ENCODE peak calls at places on chromosomes 3 and 15, in ten cellular contexts. One of them, this sample, is unnamed.

GRCh38 chr3:168094580-168094876 is 1.2 kb downstream of the GOLIM4 start:
- DNase-seq in NCI-H1105: no peak
- DNase-seq in HFFc6: no peak
- DNase-seq in right atrium auricular region: no peak
- DNase-seq in H54: no peak
- DNase-seq in breast epithelium: peak; percentile 26
- DNase-seq in HTR-8/SVneo: no peak
- DNase-seq in pancreas: no peak
- DNase-seq in NCI-H69: no peak
- DNase-seq in brain microvascular endothelial cell: no peak
- DNase-seq in this sample: peak; percentile 85

GRCh38 chr3:29181872-29182271 is 99.0 kb upstream of the RBMS3 start:
- DNase-seq in NCI-H1105: no peak
- DNase-seq in HFFc6: no peak
- DNase-seq in right atrium auricular region: no peak
- DNase-seq in H54: no peak
- DNase-seq in breast epithelium: no peak
- DNase-seq in HTR-8/SVneo: no peak
- DNase-seq in pancreas: no peak
- DNase-seq in NCI-H69: no peak
- DNase-seq in brain microvascular endothelial cell: no peak
- DNase-seq in this sample: no peak

GRCh38 chr3:51110586-51110985 is 274.5 kb upstream of the MANF start:
- DNase-seq in NCI-H1105: no peak
- DNase-seq in HFFc6: no peak
- DNase-seq in right atrium auricular region: no peak
- DNase-seq in H54: no peak
- DNase-seq in breast epithelium: no peak
- DNase-seq in HTR-8/SVneo: no peak
- DNase-seq in pancreas: no peak
- DNase-seq in NCI-H69: no peak
- DNase-seq in brain microvascular endothelial cell: no peak
- DNase-seq in this sample: no peak

GRCh38 chr3:18725668-18726407 is 300.7 kb upstream of the SATB1 start:
- DNase-seq in NCI-H1105: no peak
- DNase-seq in HFFc6: no peak
- DNase-seq in right atrium auricular region: no peak
- DNase-seq in H54: no peak
- DNase-seq in breast epithelium: no peak
- DNase-seq in HTR-8/SVneo: no peak
- DNase-seq in pancreas: no peak
- DNase-seq in NCI-H69: no peak
- DNase-seq in brain microvascular endothelial cell: no peak
- DNase-seq in this sample: no peak

GRCh38 chr15:68783226-68784054 is 37.3 kb downstream of the ANP32A start:
- DNase-seq in NCI-H1105: no peak
- DNase-seq in HFFc6: no peak
- DNase-seq in right atrium auricular region: no peak
- DNase-seq in H54: no peak
- DNase-seq in breast epithelium: no peak
- DNase-seq in HTR-8/SVneo: no peak
- DNase-seq in pancreas: no peak
- DNase-seq in NCI-H69: peak; percentile 38
- DNase-seq in brain microvascular endothelial cell: no peak
- DNase-seq in this sample: no peak

GRCh38 chr15:98875309-98875708 is 132.3 kb downstream of the PGPEP1L start:
- DNase-seq in NCI-H1105: no peak
- DNase-seq in HFFc6: peak; percentile 13
- DNase-seq in right atrium auricular region: no peak
- DNase-seq in H54: no peak
- DNase-seq in breast epithelium: no peak
- DNase-seq in HTR-8/SVneo: no peak
- DNase-seq in pancreas: no peak
- DNase-seq in NCI-H69: no peak
- DNase-seq in brain microvascular endothelial cell: no peak
- DNase-seq in this sample: no peak

GRCh38 chr3:101936419-101937331 is 87.4 kb downstream of the NFKBIZ start:
- DNase-seq in NCI-H1105: no peak
- DNase-seq in HFFc6: peak; percentile 83
- DNase-seq in right atrium auricular region: no peak
- DNase-seq in H54: peak; percentile 50
- DNase-seq in breast epithelium: no peak
- DNase-seq in HTR-8/SVneo: peak; percentile 67
- DNase-seq in pancreas: no peak
- DNase-seq in NCI-H69: no peak
- DNase-seq in brain microvascular endothelial cell: peak; percentile 68
- DNase-seq in this sample: no peak

GRCh38 chr3:128649264-128649663 is 1.4 kb downstream of the RPN1 start:
- DNase-seq in NCI-H1105: no peak
- DNase-seq in HFFc6: no peak
- DNase-seq in right atrium auricular region: no peak
- DNase-seq in H54: no peak
- DNase-seq in breast epithelium: no peak
- DNase-seq in HTR-8/SVneo: no peak
- DNase-seq in pancreas: no peak
- DNase-seq in NCI-H69: peak; percentile 28
- DNase-seq in brain microvascular endothelial cell: no peak
- DNase-seq in this sample: no peak

GRCh38 chr15:57522148-57522547 is 69.6 kb upstream of the MYZAP start:
- DNase-seq in NCI-H1105: no peak
- DNase-seq in HFFc6: no peak
- DNase-seq in right atrium auricular region: no peak
- DNase-seq in H54: no peak
- DNase-seq in breast epithelium: no peak
- DNase-seq in HTR-8/SVneo: no peak
- DNase-seq in pancreas: no peak
- DNase-seq in NCI-H69: peak; percentile 80
- DNase-seq in brain microvascular endothelial cell: no peak
- DNase-seq in this sample: no peak

GRCh38 chr15:39774688-39775267 is 7.9 kb downstream of the FSIP1 start:
- DNase-seq in NCI-H1105: no peak
- DNase-seq in HFFc6: no peak
- DNase-seq in right atrium auricular region: no peak
- DNase-seq in H54: no peak
- DNase-seq in breast epithelium: no peak
- DNase-seq in HTR-8/SVneo: no peak
- DNase-seq in pancreas: no peak
- DNase-seq in NCI-H69: no peak
- DNase-seq in brain microvascular endothelial cell: no peak
- DNase-seq in this sample: no peak

GRCh38 chr3:56796202-56796601 is 5.5 kb downstream of the ARHGEF3 start:
- DNase-seq in NCI-H1105: no peak
- DNase-seq in HFFc6: peak; percentile 52
- DNase-seq in right atrium auricular region: no peak
- DNase-seq in H54: peak; percentile 19
- DNase-seq in breast epithelium: no peak
- DNase-seq in HTR-8/SVneo: no peak
- DNase-seq in pancreas: peak; percentile 53
- DNase-seq in NCI-H69: no peak
- DNase-seq in brain microvascular endothelial cell: peak; percentile 69
- DNase-seq in this sample: no peak

GRCh38 chr15:33636234-33636633 is 325.5 kb downstream of the RYR3 start:
- DNase-seq in NCI-H1105: no peak
- DNase-seq in HFFc6: no peak
- DNase-seq in right atrium auricular region: no peak
- DNase-seq in H54: no peak
- DNase-seq in breast epithelium: no peak
- DNase-seq in HTR-8/SVneo: no peak
- DNase-seq in pancreas: no peak
- DNase-seq in NCI-H69: no peak
- DNase-seq in brain microvascular endothelial cell: no peak
- DNase-seq in this sample: no peak

GRCh38 chr3:48543271-48543866 is 13.2 kb downstream of the PFKFB4 start:
- DNase-seq in NCI-H1105: no peak
- DNase-seq in HFFc6: no peak
- DNase-seq in right atrium auricular region: peak; percentile 67
- DNase-seq in H54: no peak
- DNase-seq in breast epithelium: peak; percentile 55
- DNase-seq in HTR-8/SVneo: no peak
- DNase-seq in pancreas: no peak
- DNase-seq in NCI-H69: peak; percentile 57
- DNase-seq in brain microvascular endothelial cell: no peak
- DNase-seq in this sample: no peak

GRCh38 chr3:183818706-183819624 is 6.4 kb downstream of the MAP6D1 start:
- DNase-seq in NCI-H1105: no peak
- DNase-seq in HFFc6: no peak
- DNase-seq in right atrium auricular region: no peak
- DNase-seq in H54: no peak
- DNase-seq in breast epithelium: no peak
- DNase-seq in HTR-8/SVneo: no peak
- DNase-seq in pancreas: no peak
- DNase-seq in NCI-H69: no peak
- DNase-seq in brain microvascular endothelial cell: no peak
- DNase-seq in this sample: no peak

GRCh38 chr3:80232760-80233159 is 465.0 kb upstream of the ROBO1 start:
- DNase-seq in NCI-H1105: no peak
- DNase-seq in HFFc6: no peak
- DNase-seq in right atrium auricular region: no peak
- DNase-seq in H54: no peak
- DNase-seq in breast epithelium: no peak
- DNase-seq in HTR-8/SVneo: peak; percentile 3
- DNase-seq in pancreas: no peak
- DNase-seq in NCI-H69: peak; percentile 81
- DNase-seq in brain microvascular endothelial cell: peak; percentile 97
- DNase-seq in this sample: no peak

GRCh38 chr3:37779289-37780152 is 82.2 kb upstream of the CTDSPL start:
- DNase-seq in NCI-H1105: peak; percentile 16
- DNase-seq in HFFc6: peak; percentile 61
- DNase-seq in right atrium auricular region: no peak
- DNase-seq in H54: peak; percentile 50
- DNase-seq in breast epithelium: no peak
- DNase-seq in HTR-8/SVneo: peak; percentile 59
- DNase-seq in pancreas: peak; percentile 40
- DNase-seq in NCI-H69: peak; percentile 66
- DNase-seq in brain microvascular endothelial cell: peak; percentile 51
- DNase-seq in this sample: no peak

GRCh38 chr3:69012836-69013255 is 638 bp downstream of the EOGT start:
- DNase-seq in NCI-H1105: no peak
- DNase-seq in HFFc6: peak; percentile 23
- DNase-seq in right atrium auricular region: no peak
- DNase-seq in H54: peak; percentile 57
- DNase-seq in breast epithelium: no peak
- DNase-seq in HTR-8/SVneo: peak; percentile 67
- DNase-seq in pancreas: peak; percentile 43
- DNase-seq in NCI-H69: no peak
- DNase-seq in brain microvascular endothelial cell: peak; percentile 25
- DNase-seq in this sample: no peak

GRCh38 chr3:58568572-58569286 is 8.5 kb downstream of the FAM107A start:
- DNase-seq in NCI-H1105: no peak
- DNase-seq in HFFc6: peak; percentile 64
- DNase-seq in right atrium auricular region: peak; percentile 92
- DNase-seq in H54: peak; percentile 35
- DNase-seq in breast epithelium: peak; percentile 63
- DNase-seq in HTR-8/SVneo: peak; percentile 65
- DNase-seq in pancreas: peak; percentile 60
- DNase-seq in NCI-H69: peak; percentile 53
- DNase-seq in brain microvascular endothelial cell: peak; percentile 79
- DNase-seq in this sample: peak; percentile 93

GRCh38 chr3:63607716-63608115 is 44.8 kb upstream of the SNTN start:
- DNase-seq in NCI-H1105: no peak
- DNase-seq in HFFc6: no peak
- DNase-seq in right atrium auricular region: no peak
- DNase-seq in H54: no peak
- DNase-seq in breast epithelium: no peak
- DNase-seq in HTR-8/SVneo: no peak
- DNase-seq in pancreas: no peak
- DNase-seq in NCI-H69: peak; percentile 55
- DNase-seq in brain microvascular endothelial cell: no peak
- DNase-seq in this sample: no peak

GRCh38 chr3:180199396-180199795 is 162.7 kb upstream of the PEX5L start:
- DNase-seq in NCI-H1105: no peak
- DNase-seq in HFFc6: no peak
- DNase-seq in right atrium auricular region: no peak
- DNase-seq in H54: no peak
- DNase-seq in breast epithelium: no peak
- DNase-seq in HTR-8/SVneo: no peak
- DNase-seq in pancreas: no peak
- DNase-seq in NCI-H69: peak; percentile 61
- DNase-seq in brain microvascular endothelial cell: no peak
- DNase-seq in this sample: no peak

GRCh38 chr3:32307591-32307990 is 69.1 kb downstream of the CMTM8 start:
- DNase-seq in NCI-H1105: no peak
- DNase-seq in HFFc6: no peak
- DNase-seq in right atrium auricular region: no peak
- DNase-seq in H54: no peak
- DNase-seq in breast epithelium: no peak
- DNase-seq in HTR-8/SVneo: no peak
- DNase-seq in pancreas: no peak
- DNase-seq in NCI-H69: no peak
- DNase-seq in brain microvascular endothelial cell: no peak
- DNase-seq in this sample: no peak

GRCh38 chr3:45693941-45694521 is 4.8 kb downstream of the SACM1L start:
- DNase-seq in NCI-H1105: no peak
- DNase-seq in HFFc6: no peak
- DNase-seq in right atrium auricular region: no peak
- DNase-seq in H54: no peak
- DNase-seq in breast epithelium: no peak
- DNase-seq in HTR-8/SVneo: peak; percentile 3
- DNase-seq in pancreas: no peak
- DNase-seq in NCI-H69: no peak
- DNase-seq in brain microvascular endothelial cell: no peak
- DNase-seq in this sample: no peak

GRCh38 chr3:194203482-194204035 is 67.6 kb downstream of the HES1 start:
- DNase-seq in NCI-H1105: no peak
- DNase-seq in HFFc6: no peak
- DNase-seq in right atrium auricular region: no peak
- DNase-seq in H54: no peak
- DNase-seq in breast epithelium: no peak
- DNase-seq in HTR-8/SVneo: no peak
- DNase-seq in pancreas: no peak
- DNase-seq in NCI-H69: peak; percentile 38
- DNase-seq in brain microvascular endothelial cell: no peak
- DNase-seq in this sample: no peak

GRCh38 chr3:42520906-42521305 is 18.5 kb downstream of the VIPR1 start:
- DNase-seq in NCI-H1105: no peak
- DNase-seq in HFFc6: no peak
- DNase-seq in right atrium auricular region: no peak
- DNase-seq in H54: no peak
- DNase-seq in breast epithelium: no peak
- DNase-seq in HTR-8/SVneo: no peak
- DNase-seq in pancreas: no peak
- DNase-seq in NCI-H69: no peak
- DNase-seq in brain microvascular endothelial cell: no peak
- DNase-seq in this sample: no peak

GRCh38 chr3:131553495-131554247 is 50.9 kb upstream of the MRPL3 start:
- DNase-seq in NCI-H1105: no peak
- DNase-seq in HFFc6: no peak
- DNase-seq in right atrium auricular region: no peak
- DNase-seq in H54: no peak
- DNase-seq in breast epithelium: no peak
- DNase-seq in HTR-8/SVneo: no peak
- DNase-seq in pancreas: no peak
- DNase-seq in NCI-H69: no peak
- DNase-seq in brain microvascular endothelial cell: no peak
- DNase-seq in this sample: no peak

GRCh38 chr3:53243165-53243564 is 12.7 kb downstream of the TKT start:
- DNase-seq in NCI-H1105: no peak
- DNase-seq in HFFc6: peak; percentile 87
- DNase-seq in right atrium auricular region: no peak
- DNase-seq in H54: no peak
- DNase-seq in breast epithelium: no peak
- DNase-seq in HTR-8/SVneo: no peak
- DNase-seq in pancreas: no peak
- DNase-seq in NCI-H69: peak; percentile 88
- DNase-seq in brain microvascular endothelial cell: peak; percentile 53
- DNase-seq in this sample: peak; percentile 93

GRCh38 chr3:151037746-151038145 is 47.7 kb upstream of the MED12L start:
- DNase-seq in NCI-H1105: no peak
- DNase-seq in HFFc6: peak; percentile 89
- DNase-seq in right atrium auricular region: no peak
- DNase-seq in H54: peak; percentile 78
- DNase-seq in breast epithelium: no peak
- DNase-seq in HTR-8/SVneo: peak; percentile 82
- DNase-seq in pancreas: no peak
- DNase-seq in NCI-H69: peak; percentile 44
- DNase-seq in brain microvascular endothelial cell: peak; percentile 97
- DNase-seq in this sample: peak; percentile 87

This sample was measured in osteocyte.